ENCODE peak calls at places on chromosome 18, in six cellular contexts. W, G, Y, E, A and U are unnamed samples.
A peak's percentile ranks its signal among the peaks of the same experiment; 100 is the strongest.

GRCh38 chr18:47745227-47745626 is 185.2 kb downstream of the SMAD2 start:
- DNase-seq in E (no peak), A (no peak), W (no peak), G (no peak), Y (no peak), U (no peak)

GRCh38 chr18:3265564-3266033 is 3.7 kb downstream of the MYL12B start:
- DNase-seq in W (no peak), A (no peak), Y (no peak), G (peak; percentile 40), E (peak; percentile 45), U (peak; percentile 17)

GRCh38 chr18:31835528-31836138 is 75.0 kb upstream of the SLC25A52 start:
- DNase-seq in W (no peak), G (no peak), Y (peak; percentile 50), A (no peak), E (peak; percentile 45), U (no peak)

GRCh38 chr18:75455249-75456183 is 28.0 kb upstream of the SMIM21 start:
- DNase-seq in G (peak; percentile 55), A (no peak), Y (peak; percentile 23), E (peak; percentile 44), W (no peak), U (peak; percentile 52)

GRCh38 chr18:27491772-27492171 is 306.7 kb upstream of the CHST9 start:
- DNase-seq in A (no peak), Y (no peak), G (no peak), W (no peak), E (no peak), U (no peak)

GRCh38 chr18:38042496-38042895 is 476.9 kb upstream of the CELF4 start:
- DNase-seq in G (no peak), W (no peak), Y (no peak), E (no peak), A (no peak), U (no peak)

GRCh38 chr18:62450546-62451395 is 72.1 kb upstream of the ZCCHC2 start:
- DNase-seq in E (peak; percentile 47), Y (peak; percentile 72), W (peak; percentile 40), G (peak; percentile 79), A (peak; percentile 67), U (peak; percentile 50)

GRCh38 chr18:54119524-54120019 is 104.9 kb downstream of the MBD2 start:
- DNase-seq in Y (peak; percentile 83), A (no peak), W (peak; percentile 17), E (peak; percentile 87), G (peak; percentile 81), U (peak; percentile 76)

GRCh38 chr18:54151376-54151775 is 73.1 kb downstream of the MBD2 start:
- DNase-seq in W (no peak), Y (peak; percentile 19), G (no peak), E (no peak), A (no peak), U (no peak)

GRCh38 chr18:50969448-50969847 is 1.6 kb downstream of the ELAC1 start:
- DNase-seq in E (no peak), W (no peak), Y (no peak), A (no peak), G (no peak), U (no peak)

GRCh38 chr18:45539383-45539960 is 75.8 kb upstream of the SLC14A2 start:
- DNase-seq in Y (no peak), G (no peak), W (no peak), A (no peak), E (no peak), U (no peak)

GRCh38 chr18:56358608-56359007 is 279.8 kb downstream of the TXNL1 start:
- DNase-seq in Y (peak; percentile 4), A (no peak), G (no peak), E (no peak), W (no peak), U (no peak)

GRCh38 chr18:54843302-54843701 is 15.0 kb downstream of the RAB27B start:
- DNase-seq in E (peak; percentile 31), W (no peak), G (no peak), Y (peak; percentile 34), A (no peak), U (no peak)

GRCh38 chr18:13872373-13872772 is 43.0 kb downstream of the MC2R start:
- DNase-seq in E (no peak), A (no peak), G (no peak), Y (no peak), W (no peak), U (no peak)

GRCh38 chr18:56083097-56083865 is 495.3 kb upstream of the TCF4 start:
- DNase-seq in G (peak; percentile 88), A (no peak), Y (peak; percentile 61), W (no peak), E (peak; percentile 55), U (peak; percentile 28)

GRCh38 chr18:63626431-63626830 is 17.6 kb downstream of the SERPINB4 start:
- DNase-seq in W (no peak), Y (no peak), G (no peak), A (no peak), E (no peak), U (no peak)

GRCh38 chr18:7038330-7038846 is 79.2 kb downstream of the LAMA1 start:
- DNase-seq in A (peak; percentile 56), G (peak; percentile 100), W (peak; percentile 85), Y (peak; percentile 99), E (peak; percentile 100), U (peak; percentile 69)

GRCh38 chr18:5073026-5073944 is 123.8 kb downstream of the AKAIN1 start:
- DNase-seq in G (peak; percentile 14), A (no peak), E (peak; percentile 44), W (no peak), Y (peak; percentile 61), U (peak; percentile 65)

GRCh38 chr18:48137354-48138208 is 207.1 kb upstream of the SMAD2 start:
- DNase-seq in Y (no peak), E (no peak), A (peak; percentile 64), G (no peak), W (no peak), U (no peak)

GRCh38 chr18:45825258-45825744 is at the start of gene SIGLEC15:
- DNase-seq in W (no peak), A (no peak), E (no peak), Y (peak; percentile 36), G (no peak), U (no peak)

GRCh38 chr18:46506974-46507373 is 150.0 kb downstream of the LOXHD1 start:
- DNase-seq in E (no peak), G (no peak), Y (no peak), W (no peak), A (no peak), U (no peak)

GRCh38 chr18:3455938-3456685 is 6.1 kb downstream of the TGIF1 start:
- DNase-seq in E (peak; percentile 27), W (no peak), Y (peak; percentile 50), A (no peak), G (peak; percentile 59), U (peak; percentile 37)

GRCh38 chr18:22451796-22452195 is 34.1 kb upstream of the CTAGE1 start:
- DNase-seq in W (no peak), A (no peak), G (no peak), E (no peak), Y (no peak), U (no peak)

GRCh38 chr18:54774971-54775665 is 53.2 kb upstream of the RAB27B start:
- DNase-seq in W (no peak), Y (peak; percentile 16), G (peak; percentile 14), A (no peak), E (no peak), U (no peak)

GRCh38 chr18:50563376-50563775 is 3.5 kb downstream of the MAPK4 start:
- DNase-seq in G (no peak), W (no peak), A (no peak), E (no peak), Y (no peak), U (no peak)

GRCh38 chr18:51074605-51075004 is 44.6 kb downstream of the SMAD4 start:
- DNase-seq in W (no peak), E (no peak), G (no peak), A (no peak), Y (no peak), U (no peak)

GRCh38 chr18:52348209-52348608 is 8.2 kb downstream of the DCC start:
- DNase-seq in E (peak; percentile 22), A (no peak), Y (peak; percentile 7), G (no peak), W (no peak), U (no peak)

GRCh38 chr18:433297-433696 is 67.2 kb downstream of the COLEC12 start:
- DNase-seq in G (no peak), E (no peak), A (no peak), W (no peak), Y (no peak), U (no peak)

GRCh38 chr18:41745166-41746049 is 209.6 kb upstream of the PIK3C3 start:
- DNase-seq in E (peak; percentile 73), A (no peak), W (no peak), Y (peak; percentile 62), G (peak; percentile 83), U (peak; percentile 80)
- H3K4me3 ChIP-seq in E (no peak overlapping the region), A (no peak overlapping the region), W (no peak overlapping the region), Y (no peak overlapping the region), G (no peak overlapping the region), U (no peak overlapping the region)

DNA sequence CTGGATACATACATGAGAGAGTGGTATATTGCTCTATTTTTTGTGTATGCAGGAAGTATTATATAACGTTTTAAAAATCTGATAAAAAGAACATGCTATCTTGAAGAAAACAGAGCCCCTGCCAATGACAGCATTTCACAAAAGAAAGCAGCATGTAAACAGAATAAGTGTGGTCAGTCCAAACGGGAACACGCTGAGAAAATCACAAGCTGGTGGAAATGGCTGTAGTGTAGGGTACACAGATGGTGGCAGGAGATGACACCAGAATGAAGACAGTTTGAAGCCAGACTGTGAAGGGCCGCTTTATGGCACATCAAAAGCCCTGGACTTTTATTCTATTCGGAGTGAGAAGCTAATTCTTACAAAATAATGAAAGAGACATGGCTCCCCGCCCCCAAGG is 217.5 kb upstream of the SMAD7 start:
- DNase-seq in G (no peak), A (no peak), W (no peak), E (peak; percentile 52), Y (no peak), U (no peak)
- H3K4me3 ChIP-seq in G (no peak overlapping the region), A (no peak overlapping the region), W (no peak overlapping the region), E (no peak overlapping the region), Y (no peak overlapping the region), U (no peak overlapping the region)

DNA sequence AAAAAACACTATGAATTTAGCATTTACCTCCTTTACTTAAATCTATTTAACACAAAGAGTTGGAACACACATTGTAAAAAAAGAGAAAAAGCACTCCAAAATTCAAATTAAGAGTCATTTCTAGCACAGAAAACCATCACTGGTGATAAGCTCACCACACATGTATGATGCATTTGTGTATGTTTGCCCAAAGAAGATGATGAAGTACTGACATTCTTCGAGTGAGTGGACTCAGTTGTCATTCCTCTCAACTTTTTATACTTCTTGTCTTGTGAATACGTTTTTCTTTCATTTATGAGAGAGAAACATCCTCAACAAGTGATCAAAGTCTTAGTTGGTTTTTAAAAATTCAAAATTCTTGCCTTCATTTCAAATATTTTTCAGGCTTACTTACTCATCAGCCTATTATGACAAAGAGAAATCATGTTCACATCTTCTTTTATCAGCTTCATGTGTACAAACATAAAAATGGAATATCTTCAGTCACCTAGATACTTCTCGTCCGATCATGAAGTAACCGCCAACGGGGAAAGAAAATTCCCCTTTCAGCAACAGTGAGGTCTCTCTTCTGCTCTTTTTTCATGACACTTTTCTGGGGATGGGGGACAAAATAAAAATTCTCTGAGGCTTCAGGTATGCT is 1.5 kb downstream of the DSEL start:
- DNase-seq in G (no peak), Y (peak; percentile 47), E (peak; percentile 33), W (no peak), A (no peak), U (no peak)
- H3K4me3 ChIP-seq in G (peak overlapping the region; percentile 69), Y (peak overlapping the region; percentile 90), E (peak overlapping the region; percentile 90), W (no peak overlapping the region), A (no peak overlapping the region), U (peak overlapping the region; percentile 66)

GRCh38 chr18:21241224-21242131 is 554 bp upstream of the GREB1L start:
- DNase-seq in E (no peak), Y (no peak), A (no peak), G (peak; percentile 25), W (peak; percentile 15), U (peak; percentile 34)

GRCh38 chr18:21242141-21243040 is at the start of gene GREB1L:
- DNase-seq in G (peak; percentile 62), W (peak; percentile 14), A (peak; percentile 78), E (peak; percentile 29), Y (peak; percentile 65), U (peak; percentile 90)

GRCh38 chr18:21243041-21243431 is 1.0 kb downstream of the GREB1L start:
- DNase-seq in G (peak; percentile 10), A (peak; percentile 53), Y (peak; percentile 28), E (no peak), W (no peak), U (peak; percentile 29)
- H3K4me3 ChIP-seq in G (peak overlapping the region; percentile 84), A (peak overlapping the region; percentile 75), Y (peak overlapping the region; percentile 70), E (no peak overlapping the region), W (peak overlapping the region; percentile 50), U (peak overlapping the region; percentile 96)